ENCODE peak calls at places on chromosome 7, in ten cellular contexts. Q, N, A, V, O, L, Y, F, M and X are unnamed samples. For H3K9me3, the result is how much of the 10 kb centered on the place peaks cover.

GRCh38 chr7:38716397-38716796 is 85.2 kb upstream of the AMPH start:
- DNase-seq in Q (no peak), N (no peak), A (no peak), V (no peak), O (peak), L (no peak), Y (no peak), F (no peak), M (no peak), X (no peak)

GRCh38 chr7:129613016-129613337 is 1.5 kb downstream of the NRF1 start:
- DNase-seq in Q (no peak), N (no peak), A (no peak), V (no peak), O (no peak), L (no peak), Y (no peak), F (no peak), M (no peak), X (no peak)

GRCh38 chr7:24851791-24852190 is 94.5 kb upstream of the GSDME start:
- DNase-seq in Q (no peak), N (peak), A (no peak), V (no peak), O (peak), L (no peak), Y (no peak), F (peak), M (peak), X (no peak)

GRCh38 chr7:102230593-102230992 is 56.1 kb upstream of the SH2B2 start:
- DNase-seq in Q (no peak), N (peak), A (no peak), V (no peak), O (no peak), L (no peak), Y (no peak), F (peak), M (peak), X (peak)

GRCh38 chr7:25496394-25497103 is 268.3 kb upstream of the NPVF start:
- DNase-seq in Q (no peak), N (no peak), A (no peak), V (no peak), O (no peak), L (no peak), Y (no peak), F (no peak), M (no peak), X (no peak)

GRCh38 chr7:20083781-20084180 is 133.4 kb downstream of the MACC1 start:
- DNase-seq in Q (no peak), N (peak), A (no peak), V (no peak), O (peak), L (no peak), Y (no peak), F (peak), M (peak), X (peak)

GRCh38 chr7:66751945-66752344 is 11.4 kb downstream of the RABGEF1 start:
- DNase-seq in Q (no peak), N (no peak), A (no peak), V (no peak), O (no peak), L (no peak), Y (no peak), F (no peak), M (no peak), X (no peak)

GRCh38 chr7:16951483-16952080 is 69.8 kb upstream of the AGR3 start:
- DNase-seq in Q (no peak), N (no peak), A (no peak), V (no peak), O (peak), L (no peak), Y (no peak), F (peak), M (peak), X (no peak)

GRCh38 chr7:85341973-85342372 is 155.1 kb upstream of the SEMA3D start:
- DNase-seq in Q (no peak), N (no peak), A (no peak), V (no peak), O (no peak), L (peak), Y (no peak), F (no peak), M (no peak), X (no peak)

GRCh38 chr7:98617051-98617959 is at the start of gene NPTX2:
- DNase-seq in Q (peak), N (no peak), A (peak), V (no peak), O (no peak), L (peak), Y (peak), F (peak), M (peak), X (no peak)

GRCh38 chr7:4134631-4135030 is 547.5 kb upstream of the FOXK1 start:
- DNase-seq in Q (no peak), N (no peak), A (no peak), V (no peak), O (no peak), L (no peak), Y (no peak), F (no peak), M (no peak), X (no peak)

GRCh38 chr7:118918556-118918955 is 694.1 kb downstream of the ANKRD7 start:
- DNase-seq in Q (no peak), N (peak), A (peak), V (peak), O (peak), L (no peak), Y (no peak), F (peak), M (peak), X (peak)

GRCh38 chr7:14850039-14850438 is 52.5 kb downstream of the DGKB start:
- DNase-seq in Q (no peak), N (peak), A (no peak), V (no peak), O (peak), L (no peak), Y (no peak), F (no peak), M (no peak), X (no peak)

GRCh38 chr7:75601539-75601938 is 109.4 kb downstream of the SPDYE5 start:
- DNase-seq in Q (no peak), N (no peak), A (no peak), V (no peak), O (no peak), L (no peak), Y (no peak), F (no peak), M (no peak), X (no peak)

GRCh38 chr7:75604408-75604807 is 112.3 kb downstream of the SPDYE5 start:
- DNase-seq in Q (no peak), N (no peak), A (no peak), V (no peak), O (no peak), L (no peak), Y (no peak), F (no peak), M (no peak), X (no peak)

GRCh38 chr7:75596727-75597614 is 104.9 kb downstream of the SPDYE5 start:
- DNase-seq in Q (no peak), N (peak), A (no peak), V (no peak), O (peak), L (no peak), Y (no peak), F (peak), M (peak), X (peak)

GRCh38 chr7:75595766-75596165 is 103.6 kb downstream of the SPDYE5 start:
- DNase-seq in Q (no peak), N (no peak), A (no peak), V (no peak), O (no peak), L (no peak), Y (no peak), F (no peak), M (peak), X (no peak)

DNA sequence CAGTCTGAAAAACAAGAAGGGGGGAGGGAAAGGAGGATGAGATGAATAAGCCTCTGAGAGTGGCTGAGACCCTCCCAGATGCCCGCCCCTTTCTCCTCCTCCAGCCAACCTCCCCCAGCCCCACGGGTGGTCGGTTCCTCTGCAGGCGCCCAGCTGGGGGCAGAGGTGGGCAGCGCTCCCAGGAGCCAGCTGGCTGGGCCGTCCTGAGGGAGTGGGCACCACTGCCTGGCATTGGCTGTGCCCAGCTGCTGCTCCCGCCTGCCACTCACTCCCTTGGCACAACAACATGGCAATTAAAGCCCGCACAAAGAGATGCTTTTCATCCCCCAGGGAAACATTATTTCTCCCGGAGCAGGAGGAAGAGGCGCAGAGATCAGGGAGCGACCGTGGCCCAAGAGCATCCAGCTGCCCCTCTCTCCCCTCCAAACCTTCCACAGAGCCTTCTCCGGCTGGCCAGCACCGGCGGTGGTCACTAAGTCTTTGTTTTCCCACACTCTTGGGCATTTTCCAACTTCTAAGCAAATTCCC is 107.2 kb downstream of the SPDYE5 start:
- DNase-seq in Q (no peak), N (no peak), A (peak), V (no peak), O (no peak), L (peak), Y (peak), F (no peak), M (peak), X (no peak)
- TF ChIP-seq CTCF in Q (no peak), N (no peak), A (no peak), V (no peak), O (no peak), L (no peak), Y (no peak), F (no peak), M (no peak), X (no peak)

GRCh38 chr7:71563276-71563675 is 431.3 kb downstream of the GALNT17 start:
- DNase-seq in Q (no peak), N (no peak), A (no peak), V (no peak), O (no peak), L (no peak), Y (no peak), F (no peak), M (no peak), X (no peak)

GRCh38 chr7:71566991-71567390 is 435.0 kb downstream of the GALNT17 start:
- DNase-seq in Q (no peak), N (no peak), A (no peak), V (no peak), O (no peak), L (no peak), Y (no peak), F (no peak), M (no peak), X (no peak)

DNA sequence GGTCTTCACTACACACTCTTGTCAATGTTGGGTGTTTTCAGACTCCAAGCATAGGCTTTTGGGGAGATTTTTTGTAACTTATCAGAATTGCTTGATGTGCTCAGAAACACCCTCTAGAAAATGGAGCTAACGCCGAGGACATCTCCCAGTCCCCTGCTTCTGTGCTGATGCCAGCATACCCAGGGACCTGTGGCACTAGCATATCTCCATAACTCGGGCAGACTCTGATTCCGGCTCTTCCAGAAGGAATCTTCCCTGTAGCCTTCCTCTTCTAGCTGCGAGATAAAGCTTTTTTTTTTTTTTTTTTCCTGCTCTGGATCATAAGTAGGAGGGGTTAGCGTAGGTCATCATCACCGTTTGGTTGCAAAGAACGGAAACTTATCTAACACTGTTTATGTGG is 434.4 kb downstream of the GALNT17 start:
- DNase-seq in Q (no peak), N (no peak), A (no peak), V (no peak), O (no peak), L (no peak), Y (no peak), F (no peak), M (no peak), X (no peak)
- H3K9me3 ChIP-seq in Q (under half), N (under half), A (under half), V (under half), O (under half), L (under half), Y (under half), F (under half), M (under half), X (under half)

GRCh38 chr7:105112440-105113418 is 98.7 kb downstream of the KMT2E start:
- DNase-seq in Q (no peak), N (no peak), A (no peak), V (no peak), O (no peak), L (no peak), Y (no peak), F (no peak), M (no peak), X (no peak)

GRCh38 chr7:105102557-105103352 is 88.8 kb downstream of the KMT2E start:
- DNase-seq in Q (no peak), N (no peak), A (peak), V (no peak), O (no peak), L (no peak), Y (no peak), F (no peak), M (no peak), X (no peak)

GRCh38 chr7:105101864-105102263 is 87.9 kb downstream of the KMT2E start:
- DNase-seq in Q (no peak), N (no peak), A (no peak), V (no peak), O (no peak), L (no peak), Y (no peak), F (no peak), M (no peak), X (no peak)

GRCh38 chr7:105106473-105106872 is 92.5 kb downstream of the KMT2E start:
- DNase-seq in Q (no peak), N (no peak), A (no peak), V (no peak), O (no peak), L (no peak), Y (no peak), F (no peak), M (no peak), X (no peak)

GRCh38 chr7:105107458-105107857 is 93.5 kb downstream of the KMT2E start:
- DNase-seq in Q (no peak), N (no peak), A (no peak), V (no peak), O (no peak), L (no peak), Y (no peak), F (no peak), M (no peak), X (no peak)
- H3K9ac ChIP-seq in Q (no peak), N (no peak), A (no peak), V (no peak), O (no peak), L (no peak), Y (no peak), F (no peak), M (no peak), X (no peak)

DNA sequence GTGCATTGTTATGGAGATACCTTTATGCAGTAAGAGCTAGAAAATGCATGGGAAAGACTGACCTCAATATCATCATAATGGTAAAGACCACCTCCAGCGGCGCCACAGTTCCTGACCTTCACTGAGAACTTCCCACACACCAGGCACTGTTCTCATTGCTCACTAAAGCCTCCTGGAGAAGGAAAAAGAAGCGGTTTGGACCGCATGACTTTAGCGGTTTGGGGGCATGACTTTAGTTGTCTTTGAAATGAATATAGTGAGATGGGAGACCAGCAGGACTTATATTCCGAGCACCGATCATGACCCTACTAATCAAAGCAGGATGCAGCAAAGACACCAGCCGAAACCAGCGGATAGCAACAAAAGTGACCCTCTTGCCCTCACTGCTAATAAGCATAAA is 693.9 kb downstream of the SUGCT start:
- DNase-seq in Q (no peak), N (no peak), A (no peak), V (no peak), O (no peak), L (no peak), Y (no peak), F (no peak), M (no peak), X (no peak)
- TF ChIP-seq CTCF in Q (no peak), N (no peak), A (no peak), V (no peak), O (no peak), L (no peak), Y (no peak), F (no peak), M (no peak), X (no peak)